ENCODE peak calls at places on chromosome 9, in five cellular contexts. I is PC-3, L is mesendoderm, G is mammary epithelial cell, E is neuronal stem cell. U is an unnamed sample. For H3K4me1, the result is how much of the 10 kb centered on the place peaks cover.

GRCh38 chr9:84750152-84750865 is 80.8 kb downstream of the NTRK2 start:
- DNase-seq in I (no peak), L (no peak), G (peak), E (no peak), U (no peak)

GRCh38 chr9:4417578-4418325 is 72.5 kb upstream of the SLC1A1 start:
- DNase-seq in I (no peak), L (peak), G (peak), E (peak), U (no peak)

GRCh38 chr9:18721267-18722079 is 247.5 kb downstream of the ADAMTSL1 start:
- DNase-seq in I (no peak), L (no peak), G (no peak), E (no peak), U (no peak)

GRCh38 chr9:136095028-136095494 is at the start of gene NACC2:
- DNase-seq in I (peak), L (peak), G (peak), E (peak), U (no peak)

GRCh38 chr9:131436865-131437271 is 43.0 kb downstream of the PRRC2B start:
- DNase-seq in I (no peak), L (no peak), G (no peak), E (no peak), U (no peak)

GRCh38 chr9:16530669-16531461 is 339.6 kb downstream of the BNC2 start:
- DNase-seq in I (no peak), L (no peak), G (peak), E (no peak), U (no peak)

GRCh38 chr9:95626885-95627558 is 110.3 kb upstream of the PTCH1 start:
- DNase-seq in I (no peak), L (no peak), G (no peak), E (no peak), U (peak)

GRCh38 chr9:70829591-70830265 is 291.7 kb downstream of the TRPM3 start:
- DNase-seq in I (no peak), L (no peak), G (no peak), E (no peak), U (no peak)

GRCh38 chr9:91176426-91176825 is 185.3 kb downstream of the AUH start:
- DNase-seq in I (no peak), L (no peak), G (no peak), E (no peak), U (no peak)

GRCh38 chr9:108662090-108662875 is 193.5 kb downstream of the ACTL7B start:
- DNase-seq in I (no peak), L (no peak), G (no peak), E (no peak), U (no peak)

GRCh38 chr9:6502399-6502798 is 89.4 kb downstream of the UHRF2 start:
- DNase-seq in I (peak), L (no peak), G (peak), E (no peak), U (no peak)

GRCh38 chr9:105690742-105691141 is 3.6 kb upstream of the TMEM38B start:
- DNase-seq in I (peak), L (no peak), G (no peak), E (no peak), U (no peak)

GRCh38 chr9:120412425-120412951 is 167.5 kb downstream of the CDK5RAP2 start:
- DNase-seq in I (no peak), L (peak), G (no peak), E (no peak), U (no peak)

GRCh38 chr9:134060546-134060945 is 7.3 kb downstream of the BRD3 start:
- DNase-seq in I (no peak), L (no peak), G (no peak), E (no peak), U (peak)

GRCh38 chr9:33290247-33290993 is at the start of gene NFX1:
- DNase-seq in I (peak), L (peak), G (peak), E (peak), U (peak)

GRCh38 chr9:118522093-118523028 is 818.2 kb downstream of the TLR4 start:
- DNase-seq in I (no peak), L (peak), G (peak), E (peak), U (peak)

GRCh38 chr9:6584881-6585597 is 60.5 kb downstream of the GLDC start:
- DNase-seq in I (peak), L (peak), G (no peak), E (no peak), U (no peak)

GRCh38 chr9:133967024-133967741 is 24.9 kb downstream of the VAV2 start:
- DNase-seq in I (peak), L (no peak), G (peak), E (no peak), U (no peak)

GRCh38 chr9:108184941-108185340 is 670.8 kb downstream of the ACTL7B start:
- DNase-seq in I (peak), L (peak), G (peak), E (no peak), U (peak)

GRCh38 chr9:85243921-85244320 is 497.8 kb downstream of the AGTPBP1 start:
- DNase-seq in I (no peak), L (no peak), G (no peak), E (no peak), U (no peak)

GRCh38 chr9:8179381-8180053 is 379.9 kb upstream of the DMAC1 start:
- DNase-seq in I (no peak), L (no peak), G (no peak), E (no peak), U (no peak)

GRCh38 chr9:133403766-133404439 is 13.9 kb downstream of the REXO4 start:
- DNase-seq in I (peak), L (peak), G (peak), E (no peak), U (peak)

GRCh38 chr9:18847576-18848275 is 185.3 kb downstream of the SAXO1 start:
- DNase-seq in I (no peak), L (no peak), G (no peak), E (no peak), U (no peak)

GRCh38 chr9:98801969-98802371 is 5.5 kb upstream of the GALNT12 start:
- DNase-seq in I (peak), L (peak), G (peak), E (no peak), U (no peak)

GRCh38 chr9:134706522-134706921 is 64.9 kb downstream of the COL5A1 start:
- DNase-seq in I (no peak), L (no peak), G (no peak), E (no peak), U (peak)

GRCh38 chr9:33315371-33315770 is 25.1 kb downstream of the NFX1 start:
- DNase-seq in I (no peak), L (no peak), G (no peak), E (no peak), U (no peak)

GRCh38 chr9:77010527-77010926 is 8.9 kb upstream of the FOXB2 start:
- DNase-seq in I (no peak), L (no peak), G (no peak), E (no peak), U (no peak)

GRCh38 chr9:98341157-98342102 is 86.0 kb upstream of the TBC1D2 start:
- DNase-seq in I (no peak), L (no peak), G (no peak), E (no peak), U (no peak)

GRCh38 chr9:108117775-108118174 is 628.2 kb upstream of the KLF4 start:
- DNase-seq in I (no peak), L (peak), G (no peak), E (no peak), U (no peak)

GRCh38 chr9:126838055-126838811 is 22.2 kb upstream of the ZBTB34 start:
- DNase-seq in I (no peak), L (no peak), G (no peak), E (no peak), U (no peak)
- H3K4me1 ChIP-seq in I (under half), L (under half), G (under half), E (under half), U (under half)

GRCh38 chr9:127907867-127908659 is 8.7 kb upstream of the ST6GALNAC6 start:
- DNase-seq in I (no peak), L (no peak), G (no peak), E (no peak), U (no peak)
- H3K9ac ChIP-seq in I (no peak), L (no peak), G (no peak), E (no peak), U (no peak)

DNA sequence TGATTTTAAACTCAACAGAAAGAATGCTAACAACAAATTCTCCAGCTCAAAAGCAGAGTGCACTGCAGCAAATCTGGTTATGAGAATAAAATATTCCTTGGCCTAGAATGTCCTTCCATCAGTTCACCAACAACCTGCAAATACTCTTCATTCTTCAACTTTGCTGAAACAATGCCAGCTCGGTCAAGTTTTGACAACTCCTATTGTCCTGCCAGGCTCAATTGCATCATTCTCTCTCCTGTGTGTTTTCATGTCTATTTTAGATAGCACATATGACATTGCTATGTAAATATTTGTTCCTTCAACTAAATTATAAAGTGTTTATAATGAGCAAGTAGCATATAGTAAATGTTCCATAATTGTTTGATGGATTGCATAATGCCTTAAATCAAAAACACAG is 463.8 kb downstream of the TLE1 start:
- DNase-seq in I (no peak), L (peak), G (peak), E (no peak), U (no peak)
- H3K4me1 ChIP-seq in I (under half), L (under half), G (under half), E (under half), U (under half)

DNA sequence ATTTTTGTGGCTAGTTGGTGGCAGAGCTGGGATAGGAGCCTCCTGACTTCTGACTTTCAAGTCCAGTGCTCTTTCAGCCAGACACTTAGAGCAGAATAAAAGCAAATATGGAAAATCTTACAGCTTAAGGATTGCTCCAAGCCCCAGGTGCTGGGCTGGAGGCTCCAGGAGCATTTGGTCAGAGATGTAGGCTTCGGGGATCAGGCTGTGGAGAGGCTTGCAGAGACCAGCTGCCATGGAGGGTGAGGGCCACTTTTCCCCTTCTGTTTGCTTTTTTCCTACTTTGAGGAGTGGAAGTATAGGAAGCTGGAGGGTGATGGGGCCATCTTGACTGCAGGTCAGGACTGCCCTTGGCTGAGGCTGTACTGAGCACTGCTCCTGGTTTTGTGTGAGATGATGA is 58.9 kb downstream of the RGS3 start:
- DNase-seq in I (no peak), L (no peak), G (no peak), E (no peak), U (no peak)
- H3K9ac ChIP-seq in I (no peak), L (no peak), G (no peak), E (no peak), U (no peak)

GRCh38 chr9:121640486-121641227 is 10.8 kb upstream of the DAB2IP start:
- DNase-seq in I (no peak), L (no peak), G (no peak), E (no peak), U (peak)

GRCh38 chr9:121639619-121640018 is 11.8 kb upstream of the DAB2IP start:
- DNase-seq in I (no peak), L (no peak), G (no peak), E (no peak), U (no peak)

GRCh38 chr9:121638901-121639592 is 12.4 kb upstream of the DAB2IP start:
- DNase-seq in I (no peak), L (no peak), G (no peak), E (no peak), U (no peak)

GRCh38 chr9:121641228-121641611 is 10.2 kb upstream of the DAB2IP start:
- DNase-seq in I (no peak), L (no peak), G (no peak), E (no peak), U (no peak)

GRCh38 chr9:121640076-121640475 is 11.4 kb upstream of the DAB2IP start:
- DNase-seq in I (peak), L (peak), G (no peak), E (no peak), U (peak)
- H3K4me1 ChIP-seq in I (under half), L (under half), G (under half), E (under half), U (under half)

GRCh38 chr9:72384710-72385475 is 19.9 kb upstream of the ZFAND5 start:
- DNase-seq in I (no peak), L (no peak), G (peak), E (no peak), U (no peak)
- H3K9ac ChIP-seq in I (no peak), L (no peak), G (no peak), E (no peak), U (no peak)

DNA sequence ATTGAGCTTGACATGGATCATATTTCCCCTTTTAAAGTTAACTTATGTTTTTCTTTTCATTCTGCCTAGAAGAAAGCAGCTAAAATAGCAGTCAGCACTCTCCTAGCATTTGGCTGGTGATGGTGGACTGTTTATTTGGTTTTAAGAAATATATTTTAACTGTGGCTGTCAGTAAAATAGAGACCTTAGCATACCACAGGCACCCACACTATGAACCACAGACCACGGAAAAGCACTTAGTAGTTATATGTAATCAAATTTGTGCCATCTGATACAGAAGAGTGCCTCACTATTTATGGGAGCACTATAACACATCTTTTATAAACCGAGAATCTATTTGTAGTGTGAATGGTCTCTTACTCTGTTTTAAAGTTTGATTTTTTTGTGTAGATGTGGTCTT is 1.7 kb upstream of the CFAP95 start:
- DNase-seq in I (no peak), L (no peak), G (no peak), E (no peak), U (no peak)
- H3K4me1 ChIP-seq in I (under half), L (under half), G (under half), E (under half), U (under half)

DNA sequence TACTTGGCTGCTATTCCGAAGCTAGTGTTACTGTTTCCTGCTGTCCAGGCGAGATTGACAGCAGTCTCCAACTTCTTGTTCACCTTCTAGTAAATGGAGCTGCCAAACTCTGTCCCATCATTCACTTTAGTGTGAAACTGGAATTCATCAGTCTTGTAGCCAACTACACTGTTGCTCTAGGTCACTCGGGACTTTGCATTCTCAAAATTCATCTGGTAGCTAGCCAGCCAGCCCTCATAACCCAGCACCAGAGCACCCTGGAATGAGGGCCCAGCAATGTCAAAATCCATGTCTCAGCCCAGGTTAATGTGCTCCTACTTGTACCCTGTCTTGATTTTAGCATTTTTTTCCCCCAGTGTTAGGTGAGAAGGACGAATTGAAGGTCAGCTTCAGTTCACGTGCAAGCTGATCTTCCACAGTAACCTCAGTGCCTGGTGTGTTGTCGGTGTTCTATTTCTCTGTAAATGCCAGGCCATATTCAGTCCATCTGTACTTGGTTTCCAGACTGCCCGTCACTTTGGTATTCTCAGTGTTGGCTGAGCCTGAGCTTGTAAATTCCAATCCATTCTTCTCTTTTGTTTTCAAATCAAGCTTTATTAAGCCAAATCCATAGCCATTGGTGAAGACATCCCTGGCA is 28.9 kb downstream of the ZNF169 start:
- DNase-seq in I (no peak), L (no peak), G (no peak), E (no peak), U (no peak)
- H3K9ac ChIP-seq in I (no peak), L (no peak), G (no peak), E (no peak), U (no peak)

U was measured in kidney.